ENCODE peak calls at places on chromosomes 7 and 10, in nine cellular contexts. One of them, this sample, is unnamed.

GRCh38 chr7:139095194-139095659 is 14.3 kb downstream of the ZC3HAV1 start:
- DNase-seq in stimulated activated CD4-positive, alpha-beta T cell treated with anti-CD3 and anti-CD28 coated beads, Interleukin-1b, Interleukin-23, amount 100 ng/mL, for 24 hours: no peak
- DNase-seq in NCI-H1105 treated with DMSO at 0.1 percent for 48 hours: no peak
- DNase-seq in NCI-H1417: no peak
- DNase-seq in activated CD8-positive, alpha-beta memory T cell treated with anti-CD3 and anti-CD28 coated beads, Interleukin-2, amount 50 U/mL, for 48 hours: peak
- DNase-seq in AG08396: no peak
- DNase-seq in foreskin melanocyte: no peak
- DNase-seq in HL-60: peak
- DNase-seq in glomerular endothelial cell: no peak
- DNase-seq in this sample: no peak

GRCh38 chr7:29987821-29988317 is 1.7 kb downstream of the SCRN1 start:
- DNase-seq in HL-60: no peak
- DNase-seq in activated CD8-positive, alpha-beta memory T cell treated with anti-CD3 and anti-CD28 coated beads, Interleukin-2, amount 50 U/mL, for 48 hours: no peak
- DNase-seq in stimulated activated CD4-positive, alpha-beta T cell treated with anti-CD3 and anti-CD28 coated beads, Interleukin-1b, Interleukin-23, amount 100 ng/mL, for 24 hours: no peak
- DNase-seq in NCI-H1417: peak
- DNase-seq in AG08396: peak
- DNase-seq in glomerular endothelial cell: peak
- DNase-seq in NCI-H1105 treated with DMSO at 0.1 percent for 48 hours: peak
- DNase-seq in foreskin melanocyte: peak
- DNase-seq in this sample: no peak

GRCh38 chr10:3074985-3075600 is 7.7 kb downstream of the PFKP start:
- DNase-seq in NCI-H1417: no peak
- DNase-seq in HL-60: no peak
- DNase-seq in NCI-H1105 treated with DMSO at 0.1 percent for 48 hours: no peak
- DNase-seq in foreskin melanocyte: no peak
- DNase-seq in AG08396: no peak
- DNase-seq in glomerular endothelial cell: no peak
- DNase-seq in stimulated activated CD4-positive, alpha-beta T cell treated with anti-CD3 and anti-CD28 coated beads, Interleukin-1b, Interleukin-23, amount 100 ng/mL, for 24 hours: no peak
- DNase-seq in activated CD8-positive, alpha-beta memory T cell treated with anti-CD3 and anti-CD28 coated beads, Interleukin-2, amount 50 U/mL, for 48 hours: no peak
- DNase-seq in this sample: no peak

GRCh38 chr10:113131611-113132330 is 181.7 kb downstream of the TCF7L2 start:
- DNase-seq in HL-60: no peak
- DNase-seq in activated CD8-positive, alpha-beta memory T cell treated with anti-CD3 and anti-CD28 coated beads, Interleukin-2, amount 50 U/mL, for 48 hours: no peak
- DNase-seq in stimulated activated CD4-positive, alpha-beta T cell treated with anti-CD3 and anti-CD28 coated beads, Interleukin-1b, Interleukin-23, amount 100 ng/mL, for 24 hours: no peak
- DNase-seq in glomerular endothelial cell: no peak
- DNase-seq in foreskin melanocyte: no peak
- DNase-seq in NCI-H1417: no peak
- DNase-seq in AG08396: peak
- DNase-seq in NCI-H1105 treated with DMSO at 0.1 percent for 48 hours: no peak
- DNase-seq in this sample: no peak

GRCh38 chr7:11474902-11475585 is 357.0 kb downstream of the THSD7A start:
- DNase-seq in glomerular endothelial cell: no peak
- DNase-seq in AG08396: no peak
- DNase-seq in NCI-H1105 treated with DMSO at 0.1 percent for 48 hours: no peak
- DNase-seq in activated CD8-positive, alpha-beta memory T cell treated with anti-CD3 and anti-CD28 coated beads, Interleukin-2, amount 50 U/mL, for 48 hours: no peak
- DNase-seq in foreskin melanocyte: no peak
- DNase-seq in HL-60: no peak
- DNase-seq in stimulated activated CD4-positive, alpha-beta T cell treated with anti-CD3 and anti-CD28 coated beads, Interleukin-1b, Interleukin-23, amount 100 ng/mL, for 24 hours: no peak
- DNase-seq in NCI-H1417: no peak
- DNase-seq in this sample: no peak

GRCh38 chr10:55668326-55668922 is 692.6 kb downstream of the ZWINT start:
- DNase-seq in foreskin melanocyte: no peak
- DNase-seq in glomerular endothelial cell: no peak
- DNase-seq in activated CD8-positive, alpha-beta memory T cell treated with anti-CD3 and anti-CD28 coated beads, Interleukin-2, amount 50 U/mL, for 48 hours: no peak
- DNase-seq in HL-60: no peak
- DNase-seq in stimulated activated CD4-positive, alpha-beta T cell treated with anti-CD3 and anti-CD28 coated beads, Interleukin-1b, Interleukin-23, amount 100 ng/mL, for 24 hours: no peak
- DNase-seq in AG08396: no peak
- DNase-seq in NCI-H1105 treated with DMSO at 0.1 percent for 48 hours: no peak
- DNase-seq in NCI-H1417: peak
- DNase-seq in this sample: no peak

GRCh38 chr7:22726849-22727792 is at the start of gene IL6:
- DNase-seq in activated CD8-positive, alpha-beta memory T cell treated with anti-CD3 and anti-CD28 coated beads, Interleukin-2, amount 50 U/mL, for 48 hours: no peak
- DNase-seq in AG08396: peak
- DNase-seq in glomerular endothelial cell: peak
- DNase-seq in stimulated activated CD4-positive, alpha-beta T cell treated with anti-CD3 and anti-CD28 coated beads, Interleukin-1b, Interleukin-23, amount 100 ng/mL, for 24 hours: no peak
- DNase-seq in NCI-H1417: peak
- DNase-seq in NCI-H1105 treated with DMSO at 0.1 percent for 48 hours: peak
- DNase-seq in foreskin melanocyte: peak
- DNase-seq in HL-60: peak
- DNase-seq in this sample: no peak

GRCh38 chr10:92891885-92892705 is 43.8 kb downstream of the EXOC6 start:
- DNase-seq in foreskin melanocyte: peak
- DNase-seq in glomerular endothelial cell: peak
- DNase-seq in AG08396: peak
- DNase-seq in NCI-H1417: no peak
- DNase-seq in activated CD8-positive, alpha-beta memory T cell treated with anti-CD3 and anti-CD28 coated beads, Interleukin-2, amount 50 U/mL, for 48 hours: no peak
- DNase-seq in NCI-H1105 treated with DMSO at 0.1 percent for 48 hours: no peak
- DNase-seq in stimulated activated CD4-positive, alpha-beta T cell treated with anti-CD3 and anti-CD28 coated beads, Interleukin-1b, Interleukin-23, amount 100 ng/mL, for 24 hours: no peak
- DNase-seq in HL-60: no peak
- DNase-seq in this sample: no peak

GRCh38 chr10:89888647-89889046 is 187.3 kb downstream of the KIF20B start:
- DNase-seq in activated CD8-positive, alpha-beta memory T cell treated with anti-CD3 and anti-CD28 coated beads, Interleukin-2, amount 50 U/mL, for 48 hours: no peak
- DNase-seq in foreskin melanocyte: no peak
- DNase-seq in glomerular endothelial cell: no peak
- DNase-seq in HL-60: peak
- DNase-seq in stimulated activated CD4-positive, alpha-beta T cell treated with anti-CD3 and anti-CD28 coated beads, Interleukin-1b, Interleukin-23, amount 100 ng/mL, for 24 hours: no peak
- DNase-seq in AG08396: no peak
- DNase-seq in NCI-H1105 treated with DMSO at 0.1 percent for 48 hours: no peak
- DNase-seq in NCI-H1417: no peak
- DNase-seq in this sample: peak

GRCh38 chr10:12960431-12960898 is 41.0 kb downstream of the CCDC3 start:
- DNase-seq in foreskin melanocyte: no peak
- DNase-seq in activated CD8-positive, alpha-beta memory T cell treated with anti-CD3 and anti-CD28 coated beads, Interleukin-2, amount 50 U/mL, for 48 hours: no peak
- DNase-seq in NCI-H1105 treated with DMSO at 0.1 percent for 48 hours: no peak
- DNase-seq in stimulated activated CD4-positive, alpha-beta T cell treated with anti-CD3 and anti-CD28 coated beads, Interleukin-1b, Interleukin-23, amount 100 ng/mL, for 24 hours: no peak
- DNase-seq in AG08396: no peak
- DNase-seq in glomerular endothelial cell: no peak
- DNase-seq in HL-60: no peak
- DNase-seq in NCI-H1417: no peak
- DNase-seq in this sample: no peak

GRCh38 chr10:61987951-61988379 is 86.5 kb downstream of the ARID5B start:
- DNase-seq in NCI-H1417: no peak
- DNase-seq in NCI-H1105 treated with DMSO at 0.1 percent for 48 hours: no peak
- DNase-seq in HL-60: no peak
- DNase-seq in stimulated activated CD4-positive, alpha-beta T cell treated with anti-CD3 and anti-CD28 coated beads, Interleukin-1b, Interleukin-23, amount 100 ng/mL, for 24 hours: no peak
- DNase-seq in foreskin melanocyte: no peak
- DNase-seq in AG08396: no peak
- DNase-seq in glomerular endothelial cell: no peak
- DNase-seq in activated CD8-positive, alpha-beta memory T cell treated with anti-CD3 and anti-CD28 coated beads, Interleukin-2, amount 50 U/mL, for 48 hours: no peak
- DNase-seq in this sample: no peak

GRCh38 chr10:116587878-116588590 is 2.7 kb upstream of the PNLIPRP1 start:
- DNase-seq in stimulated activated CD4-positive, alpha-beta T cell treated with anti-CD3 and anti-CD28 coated beads, Interleukin-1b, Interleukin-23, amount 100 ng/mL, for 24 hours: no peak
- DNase-seq in AG08396: no peak
- DNase-seq in HL-60: no peak
- DNase-seq in NCI-H1417: no peak
- DNase-seq in glomerular endothelial cell: no peak
- DNase-seq in activated CD8-positive, alpha-beta memory T cell treated with anti-CD3 and anti-CD28 coated beads, Interleukin-2, amount 50 U/mL, for 48 hours: no peak
- DNase-seq in foreskin melanocyte: no peak
- DNase-seq in NCI-H1105 treated with DMSO at 0.1 percent for 48 hours: no peak
- DNase-seq in this sample: no peak

GRCh38 chr10:6763417-6763816 is 183.3 kb upstream of the PRKCQ start:
- DNase-seq in AG08396: no peak
- DNase-seq in stimulated activated CD4-positive, alpha-beta T cell treated with anti-CD3 and anti-CD28 coated beads, Interleukin-1b, Interleukin-23, amount 100 ng/mL, for 24 hours: no peak
- DNase-seq in glomerular endothelial cell: no peak
- DNase-seq in HL-60: no peak
- DNase-seq in activated CD8-positive, alpha-beta memory T cell treated with anti-CD3 and anti-CD28 coated beads, Interleukin-2, amount 50 U/mL, for 48 hours: no peak
- DNase-seq in foreskin melanocyte: no peak
- DNase-seq in NCI-H1417: no peak
- DNase-seq in NCI-H1105 treated with DMSO at 0.1 percent for 48 hours: no peak
- DNase-seq in this sample: no peak

GRCh38 chr10:123614888-123615287 is 51.3 kb upstream of the GPR26 start:
- DNase-seq in NCI-H1105 treated with DMSO at 0.1 percent for 48 hours: no peak
- DNase-seq in activated CD8-positive, alpha-beta memory T cell treated with anti-CD3 and anti-CD28 coated beads, Interleukin-2, amount 50 U/mL, for 48 hours: peak
- DNase-seq in stimulated activated CD4-positive, alpha-beta T cell treated with anti-CD3 and anti-CD28 coated beads, Interleukin-1b, Interleukin-23, amount 100 ng/mL, for 24 hours: peak
- DNase-seq in HL-60: no peak
- DNase-seq in NCI-H1417: no peak
- DNase-seq in AG08396: peak
- DNase-seq in foreskin melanocyte: peak
- DNase-seq in glomerular endothelial cell: no peak
- DNase-seq in this sample: no peak

GRCh38 chr7:65250697-65251395 is 122.8 kb upstream of the ZNF92 start:
- DNase-seq in NCI-H1417: peak
- DNase-seq in stimulated activated CD4-positive, alpha-beta T cell treated with anti-CD3 and anti-CD28 coated beads, Interleukin-1b, Interleukin-23, amount 100 ng/mL, for 24 hours: no peak
- DNase-seq in activated CD8-positive, alpha-beta memory T cell treated with anti-CD3 and anti-CD28 coated beads, Interleukin-2, amount 50 U/mL, for 48 hours: no peak
- DNase-seq in HL-60: no peak
- DNase-seq in NCI-H1105 treated with DMSO at 0.1 percent for 48 hours: no peak
- DNase-seq in AG08396: no peak
- DNase-seq in glomerular endothelial cell: no peak
- DNase-seq in foreskin melanocyte: no peak
- DNase-seq in this sample: no peak

GRCh38 chr10:133379152-133379800 is at the start of gene PAOX:
- DNase-seq in glomerular endothelial cell: no peak
- DNase-seq in NCI-H1417: no peak
- DNase-seq in foreskin melanocyte: no peak
- DNase-seq in HL-60: no peak
- DNase-seq in AG08396: peak
- DNase-seq in activated CD8-positive, alpha-beta memory T cell treated with anti-CD3 and anti-CD28 coated beads, Interleukin-2, amount 50 U/mL, for 48 hours: peak
- DNase-seq in stimulated activated CD4-positive, alpha-beta T cell treated with anti-CD3 and anti-CD28 coated beads, Interleukin-1b, Interleukin-23, amount 100 ng/mL, for 24 hours: peak
- DNase-seq in NCI-H1105 treated with DMSO at 0.1 percent for 48 hours: no peak
- DNase-seq in this sample: no peak

GRCh38 chr10:42926831-42927230 is 144.2 kb downstream of the BMS1 start:
- DNase-seq in HL-60: no peak
- DNase-seq in stimulated activated CD4-positive, alpha-beta T cell treated with anti-CD3 and anti-CD28 coated beads, Interleukin-1b, Interleukin-23, amount 100 ng/mL, for 24 hours: no peak
- DNase-seq in foreskin melanocyte: no peak
- DNase-seq in AG08396: no peak
- DNase-seq in NCI-H1105 treated with DMSO at 0.1 percent for 48 hours: no peak
- DNase-seq in NCI-H1417: peak
- DNase-seq in glomerular endothelial cell: no peak
- DNase-seq in activated CD8-positive, alpha-beta memory T cell treated with anti-CD3 and anti-CD28 coated beads, Interleukin-2, amount 50 U/mL, for 48 hours: no peak
- DNase-seq in this sample: no peak

GRCh38 chr7:115122388-115122787 is 200.5 kb downstream of the MDFIC start:
- DNase-seq in HL-60: no peak
- DNase-seq in activated CD8-positive, alpha-beta memory T cell treated with anti-CD3 and anti-CD28 coated beads, Interleukin-2, amount 50 U/mL, for 48 hours: no peak
- DNase-seq in NCI-H1417: no peak
- DNase-seq in stimulated activated CD4-positive, alpha-beta T cell treated with anti-CD3 and anti-CD28 coated beads, Interleukin-1b, Interleukin-23, amount 100 ng/mL, for 24 hours: no peak
- DNase-seq in glomerular endothelial cell: no peak
- DNase-seq in NCI-H1105 treated with DMSO at 0.1 percent for 48 hours: no peak
- DNase-seq in foreskin melanocyte: no peak
- DNase-seq in AG08396: no peak
- DNase-seq in this sample: no peak

GRCh38 chr10:70284542-70285150 is 842 bp upstream of the NPFFR1 start:
- DNase-seq in glomerular endothelial cell: no peak
- DNase-seq in activated CD8-positive, alpha-beta memory T cell treated with anti-CD3 and anti-CD28 coated beads, Interleukin-2, amount 50 U/mL, for 48 hours: no peak
- DNase-seq in stimulated activated CD4-positive, alpha-beta T cell treated with anti-CD3 and anti-CD28 coated beads, Interleukin-1b, Interleukin-23, amount 100 ng/mL, for 24 hours: no peak
- DNase-seq in NCI-H1105 treated with DMSO at 0.1 percent for 48 hours: no peak
- DNase-seq in AG08396: no peak
- DNase-seq in HL-60: no peak
- DNase-seq in foreskin melanocyte: peak
- DNase-seq in NCI-H1417: no peak
- DNase-seq in this sample: no peak

GRCh38 chr7:88881136-88881535 is 85.6 kb upstream of the TEX47 start:
- DNase-seq in NCI-H1105 treated with DMSO at 0.1 percent for 48 hours: no peak
- DNase-seq in activated CD8-positive, alpha-beta memory T cell treated with anti-CD3 and anti-CD28 coated beads, Interleukin-2, amount 50 U/mL, for 48 hours: no peak
- DNase-seq in foreskin melanocyte: no peak
- DNase-seq in AG08396: no peak
- DNase-seq in stimulated activated CD4-positive, alpha-beta T cell treated with anti-CD3 and anti-CD28 coated beads, Interleukin-1b, Interleukin-23, amount 100 ng/mL, for 24 hours: no peak
- DNase-seq in glomerular endothelial cell: no peak
- DNase-seq in NCI-H1417: no peak
- DNase-seq in HL-60: no peak
- DNase-seq in this sample: no peak

GRCh38 chr10:73827346-73828089 is 16.1 kb upstream of the NDST2 start:
- DNase-seq in stimulated activated CD4-positive, alpha-beta T cell treated with anti-CD3 and anti-CD28 coated beads, Interleukin-1b, Interleukin-23, amount 100 ng/mL, for 24 hours: no peak
- DNase-seq in NCI-H1105 treated with DMSO at 0.1 percent for 48 hours: no peak
- DNase-seq in glomerular endothelial cell: no peak
- DNase-seq in NCI-H1417: no peak
- DNase-seq in AG08396: no peak
- DNase-seq in HL-60: no peak
- DNase-seq in foreskin melanocyte: peak
- DNase-seq in activated CD8-positive, alpha-beta memory T cell treated with anti-CD3 and anti-CD28 coated beads, Interleukin-2, amount 50 U/mL, for 48 hours: no peak
- DNase-seq in this sample: no peak

GRCh38 chr7:54546081-54546985 is 4.2 kb downstream of the VSTM2A start:
- DNase-seq in foreskin melanocyte: no peak
- DNase-seq in NCI-H1105 treated with DMSO at 0.1 percent for 48 hours: no peak
- DNase-seq in NCI-H1417: no peak
- DNase-seq in activated CD8-positive, alpha-beta memory T cell treated with anti-CD3 and anti-CD28 coated beads, Interleukin-2, amount 50 U/mL, for 48 hours: no peak
- DNase-seq in HL-60: no peak
- DNase-seq in AG08396: no peak
- DNase-seq in glomerular endothelial cell: no peak
- DNase-seq in stimulated activated CD4-positive, alpha-beta T cell treated with anti-CD3 and anti-CD28 coated beads, Interleukin-1b, Interleukin-23, amount 100 ng/mL, for 24 hours: no peak
- DNase-seq in this sample: no peak

GRCh38 chr10:45000764-45001381 is at the start of gene ZNF22:
- DNase-seq in HL-60: no peak
- DNase-seq in stimulated activated CD4-positive, alpha-beta T cell treated with anti-CD3 and anti-CD28 coated beads, Interleukin-1b, Interleukin-23, amount 100 ng/mL, for 24 hours: peak
- DNase-seq in AG08396: peak
- DNase-seq in NCI-H1105 treated with DMSO at 0.1 percent for 48 hours: peak
- DNase-seq in activated CD8-positive, alpha-beta memory T cell treated with anti-CD3 and anti-CD28 coated beads, Interleukin-2, amount 50 U/mL, for 48 hours: peak
- DNase-seq in glomerular endothelial cell: no peak
- DNase-seq in foreskin melanocyte: no peak
- DNase-seq in NCI-H1417: peak
- DNase-seq in this sample: no peak

GRCh38 chr10:725786-726185 is 36.3 kb upstream of the DIP2C start:
- DNase-seq in stimulated activated CD4-positive, alpha-beta T cell treated with anti-CD3 and anti-CD28 coated beads, Interleukin-1b, Interleukin-23, amount 100 ng/mL, for 24 hours: no peak
- DNase-seq in glomerular endothelial cell: no peak
- DNase-seq in HL-60: no peak
- DNase-seq in foreskin melanocyte: no peak
- DNase-seq in activated CD8-positive, alpha-beta memory T cell treated with anti-CD3 and anti-CD28 coated beads, Interleukin-2, amount 50 U/mL, for 48 hours: no peak
- DNase-seq in NCI-H1105 treated with DMSO at 0.1 percent for 48 hours: no peak
- DNase-seq in NCI-H1417: no peak
- DNase-seq in AG08396: peak
- DNase-seq in this sample: no peak

GRCh38 chr7:140448781-140449180 is 30.5 kb downstream of the MKRN1 start:
- DNase-seq in stimulated activated CD4-positive, alpha-beta T cell treated with anti-CD3 and anti-CD28 coated beads, Interleukin-1b, Interleukin-23, amount 100 ng/mL, for 24 hours: no peak
- DNase-seq in foreskin melanocyte: no peak
- DNase-seq in AG08396: no peak
- DNase-seq in activated CD8-positive, alpha-beta memory T cell treated with anti-CD3 and anti-CD28 coated beads, Interleukin-2, amount 50 U/mL, for 48 hours: no peak
- DNase-seq in NCI-H1417: no peak
- DNase-seq in glomerular endothelial cell: no peak
- DNase-seq in NCI-H1105 treated with DMSO at 0.1 percent for 48 hours: no peak
- DNase-seq in HL-60: no peak
- DNase-seq in this sample: no peak

GRCh38 chr7:116500071-116500853 is 724 bp downstream of the CAV2 start:
- DNase-seq in NCI-H1417: no peak
- DNase-seq in glomerular endothelial cell: no peak
- DNase-seq in activated CD8-positive, alpha-beta memory T cell treated with anti-CD3 and anti-CD28 coated beads, Interleukin-2, amount 50 U/mL, for 48 hours: peak
- DNase-seq in AG08396: peak
- DNase-seq in HL-60: no peak
- DNase-seq in foreskin melanocyte: peak
- DNase-seq in NCI-H1105 treated with DMSO at 0.1 percent for 48 hours: no peak
- DNase-seq in stimulated activated CD4-positive, alpha-beta T cell treated with anti-CD3 and anti-CD28 coated beads, Interleukin-1b, Interleukin-23, amount 100 ng/mL, for 24 hours: no peak
- DNase-seq in this sample: no peak

GRCh38 chr10:118776960-118777359 is 22.2 kb upstream of the CACUL1 start:
- DNase-seq in activated CD8-positive, alpha-beta memory T cell treated with anti-CD3 and anti-CD28 coated beads, Interleukin-2, amount 50 U/mL, for 48 hours: no peak
- DNase-seq in AG08396: no peak
- DNase-seq in foreskin melanocyte: no peak
- DNase-seq in glomerular endothelial cell: no peak
- DNase-seq in stimulated activated CD4-positive, alpha-beta T cell treated with anti-CD3 and anti-CD28 coated beads, Interleukin-1b, Interleukin-23, amount 100 ng/mL, for 24 hours: no peak
- DNase-seq in NCI-H1417: no peak
- DNase-seq in HL-60: no peak
- DNase-seq in NCI-H1105 treated with DMSO at 0.1 percent for 48 hours: no peak
- DNase-seq in this sample: no peak

This sample was measured in SIG-M5.